ENCODE peak calls at places on chromosomes 12 and 14, in five cellular contexts. Z, X, C, I and Q are unnamed samples.

GRCh38 chr12:59808317-59808910 is 212.6 kb downstream of the SLC16A7 start:
- DNase-seq in Z (peak), X (no peak), C (no peak), I (peak), Q (no peak)

GRCh38 chr12:123242083-123242904 is 9.1 kb downstream of the MTRFR start:
- DNase-seq in Z (no peak), X (no peak), C (no peak), I (no peak), Q (no peak)

GRCh38 chr14:73452341-73453191 is 5.8 kb downstream of the NUMB start:
- DNase-seq in Z (no peak), X (no peak), C (peak), I (peak), Q (no peak)

GRCh38 chr12:124768462-124769165 is 95.0 kb downstream of the SCARB1 start:
- DNase-seq in Z (no peak), X (no peak), C (no peak), I (no peak), Q (no peak)

GRCh38 chr12:120048258-120048657 is 59.2 kb downstream of the BICDL1 start:
- DNase-seq in Z (no peak), X (peak), C (no peak), I (no peak), Q (no peak)

GRCh38 chr12:115149685-115150378 is 465.9 kb upstream of the TBX3 start:
- DNase-seq in Z (no peak), X (no peak), C (peak), I (peak), Q (no peak)

GRCh38 chr12:46259071-46259470 is 9.8 kb downstream of the SLC38A1 start:
- DNase-seq in Z (no peak), X (no peak), C (no peak), I (no peak), Q (no peak)

GRCh38 chr14:24903337-24903736 is 146.6 kb downstream of the STXBP6 start:
- DNase-seq in Z (no peak), X (no peak), C (no peak), I (no peak), Q (no peak)

GRCh38 chr14:77097689-77098469 is at the start of gene CIPC:
- DNase-seq in Z (peak), X (peak), C (peak), I (peak), Q (peak)

GRCh38 chr14:73392329-73393257 is 65.8 kb downstream of the NUMB start:
- DNase-seq in Z (peak), X (no peak), C (no peak), I (no peak), Q (no peak)

GRCh38 chr14:99737451-99737951 is 53.4 kb downstream of the CYP46A1 start:
- DNase-seq in Z (no peak), X (no peak), C (no peak), I (no peak), Q (peak)

GRCh38 chr14:78606111-78606510 is 435.9 kb downstream of the NRXN3 start:
- DNase-seq in Z (no peak), X (no peak), C (peak), I (peak), Q (no peak)

GRCh38 chr12:68636268-68636667 is 25.6 kb downstream of the RAP1B start:
- DNase-seq in Z (no peak), X (no peak), C (no peak), I (peak), Q (no peak)